ENCODE peak calls at places on chromosome 3, in eight cellular contexts. Z, A, O, M, N, R, I and Y are unnamed samples. For H3K4me1, the result is how much of the 10 kb centered on the place peaks cover.

GRCh38 chr3:53187430-53187829 is 26.4 kb downstream of the PRKCD start:
- DNase-seq in R (no peak), M (no peak), Z (no peak), A (no peak), N (no peak), O (no peak), I (no peak), Y (no peak)

GRCh38 chr3:195522254-195523023 is 20.7 kb downstream of the PPP1R2 start:
- DNase-seq in I (no peak), R (no peak), Z (peak), M (peak), O (no peak), N (no peak), A (peak), Y (peak)

GRCh38 chr3:149541091-149541491 is 66.6 kb downstream of the TM4SF4 start:
- DNase-seq in M (no peak), N (no peak), Z (peak), O (no peak), I (no peak), A (no peak), R (no peak), Y (no peak)

GRCh38 chr3:122533931-122534334 is 19.2 kb upstream of the KPNA1 start:
- DNase-seq in I (peak), Z (peak), A (no peak), N (no peak), M (peak), R (peak), O (peak), Y (no peak)

GRCh38 chr3:85432081-85432480 is 473.3 kb downstream of the CADM2 start:
- DNase-seq in Z (no peak), R (no peak), N (no peak), O (no peak), A (no peak), M (no peak), I (no peak), Y (no peak)

GRCh38 chr3:124832782-124833709 is 54.1 kb downstream of the ITGB5 start:
- DNase-seq in Z (no peak), R (no peak), O (no peak), M (no peak), N (no peak), A (no peak), I (no peak), Y (no peak)

GRCh38 chr3:179015551-179016020 is 56.0 kb downstream of the ZMAT3 start:
- DNase-seq in Z (peak), R (peak), I (peak), O (peak), A (peak), M (peak), N (peak), Y (peak)

GRCh38 chr3:24235121-24235520 is 259.5 kb downstream of the THRB start:
- DNase-seq in Z (peak), A (no peak), O (peak), I (no peak), N (peak), M (no peak), R (no peak), Y (no peak)

GRCh38 chr3:45211466-45212094 is 14.5 kb downstream of the TMEM158 start:
- DNase-seq in O (no peak), A (no peak), R (no peak), I (no peak), Z (no peak), M (no peak), N (no peak), Y (no peak)

GRCh38 chr3:27888562-27888961 is 166.4 kb upstream of the EOMES start:
- DNase-seq in A (no peak), R (no peak), O (no peak), Z (peak), N (no peak), I (no peak), M (no peak), Y (peak)

DNA sequence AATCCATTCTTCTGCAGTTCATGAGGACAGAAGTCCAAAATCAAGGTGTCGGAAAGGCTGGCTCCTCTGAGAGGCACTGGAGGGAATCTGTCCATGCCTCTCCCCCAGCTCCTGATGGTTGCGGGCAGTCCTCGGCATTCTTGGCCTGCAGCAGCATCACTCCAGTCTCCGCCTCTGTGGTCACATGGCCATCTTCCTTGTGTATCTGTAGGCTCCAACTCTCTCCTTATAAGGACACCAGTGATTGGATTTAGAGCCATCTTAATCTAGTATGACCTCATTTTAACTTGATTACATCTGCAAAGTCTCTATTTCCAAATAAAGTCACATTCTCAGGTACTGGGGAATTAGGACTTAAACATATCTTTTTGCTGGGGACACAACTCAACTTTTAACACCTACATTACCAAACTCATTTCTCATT is 56.0 kb upstream of the FLNB start:
- DNase-seq in R (no peak), M (peak), Z (peak), A (peak), N (peak), I (no peak), O (peak), Y (peak)
- TF ChIP-seq REST in R (no peak), M (no peak), Z (no peak), A (no peak), N (no peak), I (no peak), O (no peak), Y (no peak)

GRCh38 chr3:136247855-136248254 is 2.3 kb upstream of the PCCB start:
- DNase-seq in M (no peak), A (no peak), N (no peak), R (no peak), I (no peak), O (no peak), Z (no peak), Y (no peak)

GRCh38 chr3:136249091-136249490 is 1.0 kb upstream of the PCCB start:
- DNase-seq in M (no peak), I (no peak), O (no peak), N (peak), R (no peak), A (no peak), Z (no peak), Y (no peak)

GRCh38 chr3:136247436-136247835 is 2.7 kb upstream of the PCCB start:
- DNase-seq in A (no peak), Z (no peak), N (no peak), M (no peak), R (no peak), O (no peak), I (no peak), Y (peak)

GRCh38 chr3:136249593-136250225 is 431 bp upstream of the PCCB start:
- DNase-seq in Z (no peak), I (no peak), O (no peak), N (no peak), R (no peak), M (no peak), A (no peak), Y (no peak)

DNA sequence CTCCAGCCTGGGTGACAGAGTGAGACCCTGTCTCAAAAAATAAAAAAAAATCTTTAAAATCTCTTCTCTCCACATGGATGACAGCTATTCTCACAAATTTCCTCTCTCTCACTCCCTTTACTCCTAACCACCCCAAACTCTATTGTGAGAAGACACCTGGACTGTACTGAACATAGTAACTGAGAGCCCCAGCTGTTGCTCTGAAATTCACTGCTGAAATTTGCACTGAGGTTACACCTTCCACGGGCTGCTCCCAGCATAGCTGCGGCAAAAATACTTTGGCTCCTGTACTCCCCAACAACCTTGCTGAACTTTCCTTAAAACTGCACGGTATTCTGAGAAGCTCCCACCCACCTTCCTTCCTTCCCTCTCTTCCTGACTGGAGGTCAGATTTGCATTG is 4.4 kb upstream of the PCCB start:
- DNase-seq in N (no peak), R (no peak), A (no peak), O (no peak), M (no peak), Z (no peak), I (no peak), Y (no peak)
- H3K4me1 ChIP-seq in N (half or more), R (under half), A (under half), O (under half), M (under half), Z (under half), I (under half), Y (under half)

GRCh38 chr3:184314700-184315505 is 497 bp downstream of the EIF4G1 start:
- DNase-seq in Z (peak), I (no peak), M (peak), N (peak), O (no peak), A (peak), R (no peak), Y (peak)
- TF ChIP-seq REST in Z (no peak), I (no peak), M (no peak), N (no peak), O (no peak), A (no peak), R (no peak), Y (no peak)

GRCh38 chr3:42070089-42070885 is 20.9 kb upstream of the TRAK1 start:
- DNase-seq in O (no peak), R (no peak), I (no peak), N (no peak), Z (no peak), A (no peak), M (no peak), Y (no peak)
- H3K4me1 ChIP-seq in O (under half), R (half or more), I (under half), N (half or more), Z (half or more), A (under half), M (under half), Y (under half)

GRCh38 chr3:40262331-40262730 is 47.2 kb upstream of the EIF1B start:
- DNase-seq in Z (no peak), N (no peak), R (no peak), I (no peak), O (no peak), M (no peak), A (no peak), Y (no peak)
- TF ChIP-seq REST in Z (no peak), N (no peak), R (no peak), I (no peak), O (no peak), M (no peak), A (no peak), Y (no peak)

DNA sequence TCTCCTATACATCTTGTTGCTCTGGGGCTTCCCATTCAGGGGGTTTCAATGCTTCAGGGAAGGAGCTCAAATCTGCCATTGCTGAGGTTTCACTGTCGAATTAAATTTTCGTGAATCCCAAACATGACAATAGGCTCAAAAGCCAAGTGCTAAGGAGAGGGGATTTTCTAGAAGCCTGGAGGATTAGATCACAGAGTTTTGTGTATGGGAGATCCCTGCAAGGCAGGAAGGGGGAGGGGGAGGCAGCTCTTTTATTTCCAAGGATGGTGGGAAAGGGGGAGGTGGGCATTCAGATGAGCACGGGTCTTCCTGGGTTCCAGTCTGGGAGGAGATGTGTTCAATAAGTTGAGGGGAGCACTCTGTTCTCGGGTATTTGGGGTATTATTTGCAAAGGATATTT is 69.9 kb upstream of the DLG1 start:
- DNase-seq in I (no peak), R (no peak), N (no peak), Z (no peak), O (no peak), M (no peak), A (peak), Y (peak)
- H3K4me1 ChIP-seq in I (under half), R (under half), N (half or more), Z (under half), O (under half), M (under half), A (under half), Y (under half)